ENCODE peak calls at places on chromosomes 16 and 17, in eight cellular contexts. One of them, this sample, is unnamed.

GRCh38 chr17:57544834-57545463 is 200.2 kb downstream of the CCDC182 start:
- DNase-seq in choroid plexus epithelial cell: no peak
- DNase-seq in NB4: no peak
- DNase-seq in adipocyte: no peak
- DNase-seq in fibroblast of mammary gland: no peak
- DNase-seq in lung: no peak
- DNase-seq in A549: no peak
- DNase-seq in GM23248: no peak
- DNase-seq in this sample: no peak

GRCh38 chr17:56902350-56902749 is 11.5 kb downstream of the TRIM25 start:
- DNase-seq in GM23248: peak
- DNase-seq in A549: peak
- DNase-seq in adipocyte: peak
- DNase-seq in choroid plexus epithelial cell: peak
- DNase-seq in fibroblast of mammary gland: peak
- DNase-seq in NB4: no peak
- DNase-seq in lung: no peak
- DNase-seq in this sample: no peak

GRCh38 chr17:49444384-49444783 is 29.7 kb upstream of the PHB1 start:
- DNase-seq in NB4: no peak
- DNase-seq in fibroblast of mammary gland: no peak
- DNase-seq in adipocyte: no peak
- DNase-seq in GM23248: no peak
- DNase-seq in A549: no peak
- DNase-seq in choroid plexus epithelial cell: no peak
- DNase-seq in lung: no peak
- DNase-seq in this sample: no peak

GRCh38 chr16:783404-784161 is 4.6 kb downstream of the RPUSD1 start:
- DNase-seq in adipocyte: no peak
- DNase-seq in lung: no peak
- DNase-seq in A549: no peak
- DNase-seq in choroid plexus epithelial cell: no peak
- DNase-seq in GM23248: no peak
- DNase-seq in fibroblast of mammary gland: peak
- DNase-seq in NB4: no peak
- DNase-seq in this sample: no peak

GRCh38 chr17:1379208-1379929 is 20.7 kb downstream of the YWHAE start:
- DNase-seq in lung: no peak
- DNase-seq in GM23248: no peak
- DNase-seq in adipocyte: no peak
- DNase-seq in fibroblast of mammary gland: no peak
- DNase-seq in choroid plexus epithelial cell: no peak
- DNase-seq in NB4: no peak
- DNase-seq in A549: no peak
- DNase-seq in this sample: no peak

GRCh38 chr16:55478827-55479559 is at the start of gene MMP2:
- DNase-seq in fibroblast of mammary gland: peak
- DNase-seq in lung: peak
- DNase-seq in adipocyte: peak
- DNase-seq in A549: no peak
- DNase-seq in GM23248: peak
- DNase-seq in choroid plexus epithelial cell: peak
- DNase-seq in NB4: peak
- DNase-seq in this sample: peak

GRCh38 chr16:23254338-23254737 is 47.8 kb upstream of the SCNN1B start:
- DNase-seq in A549: no peak
- DNase-seq in fibroblast of mammary gland: peak
- DNase-seq in choroid plexus epithelial cell: peak
- DNase-seq in GM23248: peak
- DNase-seq in adipocyte: peak
- DNase-seq in lung: no peak
- DNase-seq in NB4: no peak
- DNase-seq in this sample: no peak

GRCh38 chr17:6279659-6280058 is 155.3 kb downstream of the AIPL1 start:
- DNase-seq in NB4: no peak
- DNase-seq in adipocyte: no peak
- DNase-seq in choroid plexus epithelial cell: no peak
- DNase-seq in fibroblast of mammary gland: no peak
- DNase-seq in GM23248: no peak
- DNase-seq in A549: no peak
- DNase-seq in lung: no peak
- DNase-seq in this sample: peak

GRCh38 chr17:69779378-69780214 is 295.4 kb upstream of the KCNJ16 start:
- DNase-seq in choroid plexus epithelial cell: peak
- DNase-seq in fibroblast of mammary gland: peak
- DNase-seq in A549: peak
- DNase-seq in GM23248: no peak
- DNase-seq in adipocyte: peak
- DNase-seq in lung: no peak
- DNase-seq in NB4: no peak
- DNase-seq in this sample: no peak

GRCh38 chr16:88306860-88307545 is 75.8 kb upstream of the ZNF469 start:
- DNase-seq in GM23248: peak
- DNase-seq in A549: no peak
- DNase-seq in fibroblast of mammary gland: peak
- DNase-seq in choroid plexus epithelial cell: peak
- DNase-seq in lung: no peak
- DNase-seq in adipocyte: peak
- DNase-seq in NB4: no peak
- DNase-seq in this sample: no peak

GRCh38 chr17:50118828-50119218 is 11.1 kb downstream of the SAMD14 start:
- DNase-seq in lung: no peak
- DNase-seq in fibroblast of mammary gland: no peak
- DNase-seq in NB4: no peak
- DNase-seq in choroid plexus epithelial cell: no peak
- DNase-seq in A549: no peak
- DNase-seq in adipocyte: no peak
- DNase-seq in GM23248: no peak
- DNase-seq in this sample: no peak

GRCh38 chr17:44367626-44368025 is 4.0 kb upstream of the FAM171A2 start:
- DNase-seq in GM23248: no peak
- DNase-seq in fibroblast of mammary gland: no peak
- DNase-seq in A549: no peak
- DNase-seq in lung: no peak
- DNase-seq in adipocyte: no peak
- DNase-seq in choroid plexus epithelial cell: no peak
- DNase-seq in NB4: no peak
- DNase-seq in this sample: no peak

GRCh38 chr17:56440391-56440790 is 153.1 kb upstream of the NOG start:
- DNase-seq in choroid plexus epithelial cell: peak
- DNase-seq in adipocyte: peak
- DNase-seq in lung: no peak
- DNase-seq in A549: no peak
- DNase-seq in NB4: no peak
- DNase-seq in fibroblast of mammary gland: peak
- DNase-seq in GM23248: peak
- DNase-seq in this sample: no peak

GRCh38 chr17:47180337-47180736 is 8.8 kb downstream of the CDC27 start:
- DNase-seq in lung: no peak
- DNase-seq in A549: no peak
- DNase-seq in choroid plexus epithelial cell: no peak
- DNase-seq in fibroblast of mammary gland: no peak
- DNase-seq in GM23248: no peak
- DNase-seq in adipocyte: no peak
- DNase-seq in NB4: no peak
- DNase-seq in this sample: no peak

GRCh38 chr17:81009124-81009523 is 17.5 kb downstream of the CHMP6 start:
- DNase-seq in A549: no peak
- DNase-seq in lung: no peak
- DNase-seq in choroid plexus epithelial cell: no peak
- DNase-seq in NB4: peak
- DNase-seq in adipocyte: no peak
- DNase-seq in fibroblast of mammary gland: no peak
- DNase-seq in GM23248: no peak
- DNase-seq in this sample: no peak

GRCh38 chr16:69799601-69800000 is 37.5 kb downstream of the WWP2 start:
- DNase-seq in lung: no peak
- DNase-seq in choroid plexus epithelial cell: no peak
- DNase-seq in A549: no peak
- DNase-seq in NB4: no peak
- DNase-seq in GM23248: no peak
- DNase-seq in adipocyte: no peak
- DNase-seq in fibroblast of mammary gland: peak
- DNase-seq in this sample: no peak

GRCh38 chr17:78883533-78884131 is 19.4 kb downstream of the CEP295NL start:
- DNase-seq in choroid plexus epithelial cell: peak
- DNase-seq in GM23248: peak
- DNase-seq in lung: peak
- DNase-seq in adipocyte: peak
- DNase-seq in NB4: peak
- DNase-seq in fibroblast of mammary gland: peak
- DNase-seq in A549: peak
- DNase-seq in this sample: peak

DNA sequence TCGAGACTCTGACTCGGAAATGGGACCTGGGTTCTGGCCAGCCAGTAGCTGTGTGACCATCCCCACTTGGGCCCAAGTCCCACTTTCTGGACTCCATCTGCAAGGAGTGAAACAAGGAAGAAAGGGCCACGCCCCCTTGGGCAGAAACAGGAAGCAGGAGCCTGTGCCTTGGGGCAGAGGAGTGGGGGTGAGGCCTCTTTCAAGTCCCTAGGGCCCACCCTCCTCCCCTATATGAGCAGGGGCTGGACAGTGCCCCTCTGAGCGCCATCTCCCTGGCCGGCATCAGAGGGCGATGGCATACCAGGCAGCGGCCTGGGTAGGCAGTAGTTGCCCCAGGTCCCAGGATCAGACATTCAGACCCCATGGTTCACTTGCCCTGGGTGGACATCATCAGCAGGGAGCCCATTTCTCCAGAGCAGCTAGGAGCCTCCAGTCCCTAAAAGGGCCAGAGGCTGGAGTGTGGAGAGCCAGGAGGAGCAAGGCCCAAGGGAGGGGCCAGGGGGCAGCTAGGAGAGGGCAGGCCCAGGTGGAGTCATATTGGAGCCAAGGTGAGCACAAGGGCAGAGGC is 7.1 kb downstream of the BCAR1 start:
- DNase-seq in NB4: peak
- DNase-seq in adipocyte: peak
- DNase-seq in GM23248: peak
- DNase-seq in choroid plexus epithelial cell: peak
- DNase-seq in A549: no peak
- DNase-seq in lung: peak
- DNase-seq in fibroblast of mammary gland: peak
- DNase-seq in this sample: peak
- H3K4me3 ChIP-seq in NB4: no peak
- H3K4me3 ChIP-seq in adipocyte: peak
- H3K4me3 ChIP-seq in GM23248: peak
- H3K4me3 ChIP-seq in choroid plexus epithelial cell: no peak
- H3K4me3 ChIP-seq in A549: no peak
- H3K4me3 ChIP-seq in lung: no peak
- H3K4me3 ChIP-seq in fibroblast of mammary gland: no peak
- H3K4me3 ChIP-seq in this sample: no peak

GRCh38 chr17:32143525-32143865 is 1.2 kb downstream of the RHOT1 start:
- DNase-seq in A549: no peak
- DNase-seq in choroid plexus epithelial cell: no peak
- DNase-seq in NB4: peak
- DNase-seq in lung: no peak
- DNase-seq in GM23248: no peak
- DNase-seq in fibroblast of mammary gland: no peak
- DNase-seq in adipocyte: no peak
- DNase-seq in this sample: no peak
- H3K4me3 ChIP-seq in A549: peak
- H3K4me3 ChIP-seq in choroid plexus epithelial cell: peak
- H3K4me3 ChIP-seq in NB4: peak
- H3K4me3 ChIP-seq in lung: no peak
- H3K4me3 ChIP-seq in GM23248: peak
- H3K4me3 ChIP-seq in fibroblast of mammary gland: peak
- H3K4me3 ChIP-seq in adipocyte: peak
- H3K4me3 ChIP-seq in this sample: peak

GRCh38 chr17:36545093-36545464 is 360 bp downstream of the GGNBP2 start:
- DNase-seq in choroid plexus epithelial cell: no peak
- DNase-seq in fibroblast of mammary gland: no peak
- DNase-seq in GM23248: no peak
- DNase-seq in NB4: no peak
- DNase-seq in adipocyte: no peak
- DNase-seq in A549: peak
- DNase-seq in lung: no peak
- DNase-seq in this sample: no peak

GRCh38 chr17:36544320-36545092 is at the start of gene GGNBP2:
- DNase-seq in adipocyte: peak
- DNase-seq in NB4: peak
- DNase-seq in lung: peak
- DNase-seq in GM23248: peak
- DNase-seq in choroid plexus epithelial cell: peak
- DNase-seq in fibroblast of mammary gland: peak
- DNase-seq in A549: peak
- DNase-seq in this sample: peak

GRCh38 chr17:36545465-36546417 is 1.0 kb downstream of the GGNBP2 start:
- DNase-seq in GM23248: peak
- DNase-seq in choroid plexus epithelial cell: peak
- DNase-seq in lung: peak
- DNase-seq in fibroblast of mammary gland: peak
- DNase-seq in NB4: peak
- DNase-seq in adipocyte: peak
- DNase-seq in A549: peak
- DNase-seq in this sample: peak

GRCh38 chr17:36547776-36548175 is 3.1 kb downstream of the GGNBP2 start:
- DNase-seq in GM23248: peak
- DNase-seq in adipocyte: no peak
- DNase-seq in NB4: no peak
- DNase-seq in choroid plexus epithelial cell: no peak
- DNase-seq in fibroblast of mammary gland: no peak
- DNase-seq in lung: no peak
- DNase-seq in A549: no peak
- DNase-seq in this sample: no peak

DNA sequence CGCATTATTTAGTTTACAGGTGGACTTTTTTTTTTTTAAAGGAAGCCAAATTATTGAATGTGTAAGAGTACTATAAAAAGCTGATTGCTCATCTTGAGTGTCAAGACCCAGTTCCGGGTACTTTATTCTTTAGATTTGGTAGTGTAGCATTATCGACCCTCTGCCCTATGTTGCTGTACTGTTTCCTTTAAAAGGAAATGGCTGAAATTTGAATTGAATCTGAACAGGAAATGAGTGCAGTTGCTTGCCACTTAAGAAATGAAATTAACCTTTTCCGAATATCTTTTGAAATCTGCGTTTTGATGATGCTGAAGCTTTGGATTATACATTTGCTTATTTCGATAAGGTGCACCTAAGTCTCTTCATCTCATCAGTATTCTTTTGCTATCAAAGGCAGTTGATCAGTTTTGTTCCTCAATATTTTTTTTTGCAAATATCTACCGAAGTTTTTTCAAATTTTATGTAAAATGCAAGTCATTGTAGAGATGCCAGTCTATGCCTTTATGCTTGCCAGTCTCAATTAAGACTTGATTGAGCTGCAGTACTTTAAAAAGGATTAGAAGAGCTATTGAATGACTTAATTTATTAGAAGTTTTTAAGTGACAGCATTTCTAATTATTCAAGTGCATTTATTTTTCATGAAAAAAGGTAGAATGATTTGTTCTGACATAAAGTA is 1.8 kb downstream of the GGNBP2 start:
- DNase-seq in choroid plexus epithelial cell: peak
- DNase-seq in fibroblast of mammary gland: peak
- DNase-seq in NB4: peak
- DNase-seq in A549: no peak
- DNase-seq in GM23248: peak
- DNase-seq in adipocyte: peak
- DNase-seq in lung: no peak
- DNase-seq in this sample: no peak
- H3K4me3 ChIP-seq in choroid plexus epithelial cell: peak
- H3K4me3 ChIP-seq in fibroblast of mammary gland: peak
- H3K4me3 ChIP-seq in NB4: peak
- H3K4me3 ChIP-seq in A549: peak
- H3K4me3 ChIP-seq in GM23248: peak
- H3K4me3 ChIP-seq in adipocyte: peak
- H3K4me3 ChIP-seq in lung: no peak
- H3K4me3 ChIP-seq in this sample: peak

GRCh38 chr16:85157813-85158701 is 45.8 kb upstream of the CIBAR2 start:
- DNase-seq in lung: no peak
- DNase-seq in NB4: peak
- DNase-seq in GM23248: peak
- DNase-seq in choroid plexus epithelial cell: no peak
- DNase-seq in A549: no peak
- DNase-seq in adipocyte: no peak
- DNase-seq in fibroblast of mammary gland: no peak
- DNase-seq in this sample: no peak
- H3K4me3 ChIP-seq in lung: no peak
- H3K4me3 ChIP-seq in NB4: no peak
- H3K4me3 ChIP-seq in GM23248: no peak
- H3K4me3 ChIP-seq in choroid plexus epithelial cell: no peak
- H3K4me3 ChIP-seq in A549: no peak
- H3K4me3 ChIP-seq in adipocyte: no peak
- H3K4me3 ChIP-seq in fibroblast of mammary gland: no peak
- H3K4me3 ChIP-seq in this sample: no peak